ENCODE peak calls at places on chromosomes 11 and 22, in five cellular contexts. P is CD8-positive, alpha-beta T cell; N is naive thymus-derived CD4-positive, alpha-beta T cell; Q is body of pancreas; W is spleen. I is an unnamed sample.
A peak's percentile ranks its signal among the peaks of the same experiment; 100 is the strongest.

GRCh38 chr22:38202437-38203089 is 769 bp downstream of the MAFF start:
- DNase-seq in P (peak; percentile 35), N (peak; percentile 37), Q (peak; percentile 92), W (peak; percentile 93), I (peak; percentile 88)

GRCh38 chr11:95375881-95376280 is 144.9 kb upstream of the SESN3 start:
- DNase-seq in P (no peak), N (no peak), Q (no peak), W (no peak), I (peak; percentile 90)

GRCh38 chr11:62542750-62543567 is 3.6 kb downstream of the AHNAK start:
- DNase-seq in P (peak; percentile 65), N (peak; percentile 59), Q (peak; percentile 70), W (peak; percentile 95), I (peak; percentile 83)

GRCh38 chr11:134120143-134120850 is 51.4 kb downstream of the JAM3 start:
- DNase-seq in P (no peak), N (no peak), Q (peak; percentile 13), W (no peak), I (peak; percentile 9)

GRCh38 chr11:75242722-75243600 is 2.4 kb downstream of the TPBGL start:
- DNase-seq in P (no peak), N (no peak), Q (no peak), W (peak; percentile 58), I (no peak)

GRCh38 chr11:116614306-116615210 is 158.2 kb downstream of the BUD13 start:
- DNase-seq in P (no peak), N (no peak), Q (no peak), W (no peak), I (no peak)

GRCh38 chr11:44416776-44417175 is 106.8 kb upstream of the ALX4 start:
- DNase-seq in P (no peak), N (no peak), Q (no peak), W (no peak), I (peak; percentile 52)

GRCh38 chr11:106017088-106017487 is 5.0 kb downstream of the MSANTD4 start:
- DNase-seq in P (no peak), N (no peak), Q (no peak), W (no peak), I (no peak)

GRCh38 chr11:70790671-70791300 is 392.5 kb downstream of the CTTN start:
- DNase-seq in P (no peak), N (no peak), Q (no peak), W (no peak), I (no peak)

GRCh38 chr11:27505781-27506180 is 788 bp downstream of the LIN7C start:
- DNase-seq in P (no peak), N (no peak), Q (no peak), W (no peak), I (no peak)

GRCh38 chr22:42418811-42419243 is 13.4 kb downstream of the NFAM1 start:
- DNase-seq in P (no peak), N (no peak), Q (no peak), W (no peak), I (no peak)

GRCh38 chr11:120953230-120953558 is 70.7 kb upstream of the TBCEL start:
- DNase-seq in P (no peak), N (no peak), Q (no peak), W (no peak), I (no peak)

GRCh38 chr11:11992257-11992690 is 16.2 kb downstream of the DKK3 start:
- DNase-seq in P (no peak), N (no peak), Q (no peak), W (no peak), I (no peak)

GRCh38 chr11:107549253-107549953 is 16.1 kb downstream of the ALKBH8 start:
- DNase-seq in P (no peak), N (peak; percentile 37), Q (no peak), W (no peak), I (no peak)

GRCh38 chr11:108199446-108200321 is 22.8 kb downstream of the NPAT start:
- DNase-seq in P (no peak), N (no peak), Q (no peak), W (no peak), I (no peak)

GRCh38 chr11:64036081-64037026 is 623 bp downstream of the FLRT1 start:
- DNase-seq in P (no peak), N (no peak), Q (peak; percentile 33), W (no peak), I (peak; percentile 56)

GRCh38 chr11:38323961-38324761 is 1726.1 kb upstream of the RAG2 start:
- DNase-seq in P (no peak), N (no peak), Q (no peak), W (no peak), I (no peak)

GRCh38 chr11:22199243-22199642 is 6.4 kb downstream of the ANO5 start:
- DNase-seq in P (no peak), N (no peak), Q (no peak), W (no peak), I (no peak)

GRCh38 chr22:36864454-36865215 is 3.8 kb downstream of the NCF4 start:
- DNase-seq in P (no peak), N (no peak), Q (no peak), W (no peak), I (no peak)

GRCh38 chr22:35521358-35522264 is 19.0 kb upstream of the RASD2 start:
- DNase-seq in P (no peak), N (no peak), Q (no peak), W (no peak), I (no peak)

DNA sequence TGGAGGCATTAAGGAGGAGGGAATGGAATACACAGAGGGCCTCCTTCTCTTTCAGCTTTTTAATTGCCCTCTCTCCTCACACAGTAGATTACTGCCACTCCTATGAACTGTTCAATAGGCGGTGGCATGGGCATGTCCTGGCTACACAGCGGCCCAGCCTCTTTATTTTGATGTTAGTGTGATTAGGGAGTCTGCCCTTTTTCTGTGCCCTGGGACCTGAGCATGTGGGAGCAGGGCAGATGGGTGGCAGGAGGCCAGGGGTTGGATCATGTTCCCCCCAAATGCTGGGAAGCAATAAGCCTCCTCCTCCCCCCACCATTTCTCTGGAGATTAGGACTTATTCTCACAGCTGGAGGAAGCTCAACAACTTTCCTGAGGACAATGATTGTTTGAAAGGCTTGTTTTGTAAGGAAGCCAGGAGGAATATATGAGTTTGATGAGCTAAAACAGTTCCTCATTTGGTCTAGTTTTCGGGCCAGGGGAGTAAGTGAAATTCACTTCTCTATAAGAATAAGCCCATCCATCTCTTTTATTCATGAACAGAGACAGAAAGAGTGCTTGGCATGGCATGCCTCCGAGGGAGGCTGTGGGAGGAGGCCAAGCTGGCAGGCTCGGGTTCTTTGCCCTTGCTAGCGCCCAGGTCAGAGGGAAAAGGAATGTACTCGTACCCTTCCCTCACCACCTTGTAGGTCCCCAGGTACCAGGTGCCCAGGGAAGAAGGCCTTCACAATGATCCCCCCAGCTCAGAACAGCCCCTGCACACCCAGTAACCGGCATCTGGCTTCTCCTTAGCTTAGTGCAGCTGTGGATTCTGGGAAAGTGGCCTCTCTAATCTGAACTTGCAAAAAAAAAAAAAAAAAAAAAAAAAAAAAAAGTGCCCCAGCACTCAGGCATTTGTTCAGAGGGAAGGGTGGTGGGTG is 1.0 kb downstream of the HEPN1 start:
- DNase-seq in P (no peak), N (no peak), Q (no peak), W (no peak), I (no peak)
- H3K4me3 ChIP-seq in P (peak overlapping the region; percentile 42), N (peak overlapping the region; percentile 46), Q (no peak overlapping the region), W (no peak overlapping the region), I (no peak overlapping the region)

GRCh38 chr22:26977741-26978140 is 320.4 kb downstream of the MIAT start:
- DNase-seq in P (no peak), N (no peak), Q (no peak), W (no peak), I (no peak)
- H3K9me3 ChIP-seq in P (no peaks in the 10 kb centered on the region), N (no peaks in the 10 kb centered on the region), Q (no peaks in the 10 kb centered on the region), W (no peaks in the 10 kb centered on the region), I (no peaks in the 10 kb centered on the region)

GRCh38 chr11:122101625-122102291 is 14.3 kb downstream of the BLID start:
- DNase-seq in P (no peak), N (no peak), Q (peak; percentile 57), W (no peak), I (peak; percentile 60)
- H3K27me3 ChIP-seq in P (no peaks in the 10 kb centered on the region), N (no peaks in the 10 kb centered on the region), Q (no peaks in the 10 kb centered on the region), W (peaks cover 66% of the 10 kb centered on the region), I (no peaks in the 10 kb centered on the region)

GRCh38 chr11:1487851-1488574 is 1.4 kb upstream of the MOB2 start:
- DNase-seq in P (no peak), N (no peak), Q (no peak), W (peak; percentile 73), I (no peak)

GRCh38 chr11:1485504-1485885 is 1.1 kb downstream of the MOB2 start:
- DNase-seq in P (no peak), N (no peak), Q (peak; percentile 3), W (peak; percentile 68), I (no peak)

GRCh38 chr11:1488575-1489180 is 2.1 kb upstream of the MOB2 start:
- DNase-seq in P (no peak), N (no peak), Q (no peak), W (peak; percentile 49), I (no peak)

GRCh38 chr11:1486054-1486825 is at the start of gene MOB2:
- DNase-seq in P (no peak), N (no peak), Q (peak; percentile 63), W (peak; percentile 79), I (no peak)

DNA sequence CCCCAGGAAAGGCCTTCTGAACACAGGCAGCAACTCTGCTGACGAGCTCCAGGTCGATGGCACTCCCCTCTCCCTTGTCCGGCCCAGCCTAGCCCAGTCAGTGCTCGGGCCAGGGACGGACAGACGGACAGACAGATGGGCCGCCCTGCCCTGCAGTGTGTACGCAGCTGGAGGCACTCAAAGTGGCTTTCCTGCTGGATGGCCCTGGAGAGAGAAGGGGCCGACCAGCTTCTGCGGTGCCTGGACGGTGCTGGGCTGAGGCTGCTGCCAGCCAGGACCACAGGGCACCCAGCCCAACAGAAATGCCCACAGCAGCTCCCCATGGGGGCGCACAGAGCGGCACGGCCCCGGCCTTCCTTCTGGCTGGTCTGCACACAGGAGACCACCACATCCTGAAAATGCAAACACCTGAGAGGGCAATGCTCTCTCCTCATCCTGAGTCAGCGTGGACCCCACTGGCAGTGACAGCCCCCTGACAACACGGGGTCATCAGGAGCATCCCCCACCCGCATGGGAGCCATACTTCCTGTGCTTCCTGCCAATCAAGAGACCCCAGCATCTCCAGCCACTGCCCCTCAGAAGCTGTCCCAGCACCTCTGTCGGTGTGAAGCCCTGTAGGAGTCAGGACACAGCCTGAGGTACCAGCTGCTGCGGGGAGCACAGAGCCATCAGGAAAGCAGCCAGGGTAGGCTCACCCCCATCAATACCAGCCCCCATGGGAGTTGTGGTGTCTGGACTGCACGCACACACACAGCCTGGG is 692 bp upstream of the MOB2 start:
- DNase-seq in P (no peak), N (no peak), Q (no peak), W (peak; percentile 65), I (no peak)
- H3K4me3 ChIP-seq in P (no peak overlapping the region), N (no peak overlapping the region), Q (no peak overlapping the region), W (no peak overlapping the region), I (no peak overlapping the region)